ENCODE peak calls at places on chromosomes 4 and X, in ten cellular contexts. Y is LoVo, K is mesenchymal stem cell, S is neural crest cell, U is fibroblast of gingiva, J is nephron progenitor cell, L is astrocyte of the hippocampus, B is SJSA1, F is activated T-cell treated with anti-CD3 and anti-CD28 coated beads for 1 hour, M is left colon. Q is an unnamed sample.

GRCh38 chr4:128287159-128287870 is at the start of gene PGRMC2:
- DNase-seq in Y (peak; percentile 15), B (peak; percentile 47), S (peak; percentile 2), U (peak; percentile 35), K (peak; percentile 51), M (peak; percentile 58), J (no peak), L (peak; percentile 63), F (no peak), Q (peak; percentile 54)

GRCh38 chr4:137545461-137545861 is 13.2 kb upstream of the PCDH18 start:
- DNase-seq in B (no peak), Y (no peak), U (peak; percentile 77), L (peak; percentile 30), M (no peak), J (no peak), S (no peak), F (no peak), K (peak; percentile 95), Q (no peak)

GRCh38 chr4:122827258-122827887 is 742 bp downstream of the FGF2 start:
- DNase-seq in M (peak; percentile 29), B (peak; percentile 61), K (peak; percentile 62), S (peak; percentile 41), F (no peak), L (peak; percentile 74), J (peak; percentile 55), Y (peak; percentile 30), U (peak; percentile 77), Q (peak; percentile 47)

GRCh38 chrX:15856580-15856979 is 2.0 kb upstream of the AP1S2 start:
- DNase-seq in F (no peak), Y (no peak), B (no peak), M (no peak), J (no peak), K (no peak), U (no peak), S (no peak), L (no peak), Q (no peak)

GRCh38 chrX:130111220-130111934 is 1.1 kb upstream of the ELF4 start:
- DNase-seq in S (no peak), F (no peak), M (no peak), Y (no peak), U (no peak), B (no peak), K (peak; percentile 29), L (no peak), J (no peak), Q (no peak)

GRCh38 chr4:169626328-169627282 is 6.2 kb downstream of the CLCN3 start:
- DNase-seq in L (no peak), Y (no peak), U (no peak), M (no peak), K (peak; percentile 33), B (no peak), J (no peak), S (no peak), F (no peak), Q (no peak)

GRCh38 chr4:72383439-72383838 is 185.6 kb downstream of the ADAMTS3 start:
- DNase-seq in Y (no peak), J (no peak), M (no peak), U (no peak), F (no peak), K (peak; percentile 28), S (no peak), B (no peak), L (peak; percentile 4), Q (no peak)

GRCh38 chr4:186700746-186701145 is 22.9 kb downstream of the FAT1 start:
- DNase-seq in B (no peak), K (no peak), F (no peak), S (no peak), U (peak; percentile 58), L (peak; percentile 80), M (no peak), J (peak; percentile 15), Y (no peak), Q (no peak)

GRCh38 chr4:93469560-93469959 is 359.0 kb upstream of the ATOH1 start:
- DNase-seq in Y (no peak), L (no peak), U (no peak), F (no peak), S (no peak), K (no peak), J (no peak), M (no peak), B (no peak), Q (no peak)

GRCh38 chr4:85738721-85739120 is 263.8 kb downstream of the ARHGAP24 start:
- DNase-seq in J (no peak), B (no peak), U (peak; percentile 36), F (no peak), K (no peak), Y (no peak), L (no peak), S (no peak), M (no peak), Q (no peak)

GRCh38 chr4:53478671-53479456 is 101.4 kb downstream of the FIP1L1 start:
- DNase-seq in B (no peak), M (no peak), L (peak; percentile 70), U (peak; percentile 86), S (no peak), Y (no peak), K (peak; percentile 60), J (no peak), F (no peak), Q (no peak)

GRCh38 chr4:144611850-144612249 is 34.1 kb upstream of the HHIP start:
- DNase-seq in S (peak; percentile 2), J (peak; percentile 5), L (no peak), U (no peak), B (no peak), K (peak; percentile 23), Y (no peak), F (no peak), M (no peak), Q (no peak)

GRCh38 chrX:77937291-77937690 is 26.8 kb downstream of the ATP7A start:
- DNase-seq in S (no peak), B (no peak), K (peak; percentile 16), F (no peak), L (peak; percentile 21), J (no peak), M (no peak), Y (peak; percentile 57), U (peak; percentile 6), Q (no peak)

GRCh38 chr4:3074078-3074845 is at the start of the genes HTT and HTT-AS:
- DNase-seq in J (peak; percentile 99), B (peak; percentile 92), L (peak; percentile 99), U (peak; percentile 91), M (peak; percentile 98), K (peak; percentile 93), S (peak; percentile 95), F (peak; percentile 98), Y (peak; percentile 92), Q (peak; percentile 98)

GRCh38 chr4:147334478-147334877 is 146.4 kb upstream of the EDNRA start:
- DNase-seq in J (no peak), S (no peak), F (no peak), K (peak; percentile 80), L (no peak), M (no peak), Y (peak; percentile 56), B (no peak), U (peak; percentile 36), Q (no peak)

GRCh38 chr4:52102587-52102986 is 51.5 kb downstream of the SPATA18 start:
- DNase-seq in L (no peak), S (no peak), K (no peak), F (no peak), B (no peak), M (no peak), J (no peak), Y (peak; percentile 41), U (no peak), Q (no peak)

GRCh38 chrX:70445876-70446275 is 1.2 kb downstream of the DLG3 start:
- DNase-seq in M (no peak), S (no peak), L (no peak), F (no peak), J (no peak), Y (no peak), U (no peak), B (no peak), K (no peak), Q (no peak)

GRCh38 chr4:5357863-5358262 is 306.6 kb downstream of the STK32B start:
- DNase-seq in Y (no peak), K (no peak), F (no peak), S (no peak), J (no peak), M (no peak), B (no peak), L (no peak), U (no peak), Q (no peak)

GRCh38 chrX:10901290-10901633 is 209.9 kb upstream of the HCCS start:
- DNase-seq in U (no peak), Y (no peak), J (no peak), L (no peak), F (no peak), S (no peak), K (no peak), B (no peak), M (no peak), Q (no peak)

GRCh38 chr4:87066403-87067119 is 131.8 kb downstream of the AFF1 start:
- DNase-seq in U (peak; percentile 32), S (no peak), B (no peak), Y (no peak), L (peak; percentile 31), K (no peak), M (no peak), F (no peak), J (no peak), Q (no peak)

GRCh38 chr4:7903686-7904085 is 36.0 kb downstream of the AFAP1 start:
- DNase-seq in Y (no peak), M (no peak), J (no peak), F (no peak), U (peak; percentile 70), S (no peak), L (no peak), B (no peak), K (no peak), Q (no peak)